ENCODE peak calls at places on chromosomes 6 and 20, in nine cellular contexts. G is IMR-90, Q is ovary, B is stomach, H is A549, X is heart left ventricle, R is K562, W is right lobe of liver, Y is transverse colon. C is an unnamed sample.

GRCh38 chr6:166019214-166019613 is 148.4 kb downstream of the TBXT start:
- DNase-seq in H (no peak), G (no peak), W (no peak), Q (no peak), B (no peak), X (no peak), Y (no peak), R (no peak), C (no peak)

GRCh38 chr20:2804921-2805681 is 4.7 kb upstream of the CPXM1 start:
- DNase-seq in X (no peak), Y (no peak), G (no peak), W (no peak), H (no peak), Q (no peak), B (no peak), R (no peak), C (no peak)

GRCh38 chr6:36753671-36754485 is 56.3 kb downstream of the RAB44 start:
- DNase-seq in H (no peak), R (no peak), G (no peak), Y (no peak), W (no peak), Q (no peak), B (no peak), X (no peak), C (no peak)

GRCh38 chr6:5766260-5766659 is 240.5 kb downstream of the NRN1 start:
- DNase-seq in X (no peak), Q (no peak), G (no peak), Y (no peak), W (no peak), R (no peak), H (no peak), B (no peak), C (no peak)

GRCh38 chr6:160337991-160338390 is 10.2 kb upstream of the SLC22A3 start:
- DNase-seq in Y (no peak), B (no peak), W (no peak), R (no peak), Q (no peak), G (no peak), X (no peak), H (no peak), C (no peak)

GRCh38 chr6:139820191-139820590 is 445.7 kb upstream of the CITED2 start:
- DNase-seq in Y (no peak), G (peak), B (no peak), Q (no peak), W (no peak), H (no peak), X (no peak), R (no peak), C (no peak)

GRCh38 chr6:136582702-136583471 is 32.7 kb upstream of the MAP7 start:
- DNase-seq in W (no peak), Y (no peak), B (no peak), G (peak), H (peak), R (peak), X (no peak), Q (no peak), C (no peak)

GRCh38 chr20:38460040-38460623 is 12.5 kb upstream of the RALGAPB start:
- DNase-seq in W (no peak), X (no peak), G (peak), R (peak), Q (no peak), B (no peak), Y (peak), H (peak), C (peak)

GRCh38 chr6:140077712-140078551 is 703.5 kb upstream of the CITED2 start:
- DNase-seq in Y (no peak), X (no peak), B (no peak), W (no peak), R (no peak), H (no peak), G (peak), Q (no peak), C (no peak)

GRCh38 chr20:53642196-53643030 is 48.8 kb upstream of the ZNF217 start:
- DNase-seq in X (peak), B (peak), Q (no peak), R (peak), W (peak), H (peak), Y (peak), G (peak), C (peak)

GRCh38 chr20:1330075-1330830 is 1.3 kb upstream of the SDCBP2 start:
- DNase-seq in Y (peak), G (no peak), W (peak), R (no peak), H (no peak), B (peak), X (peak), Q (peak), C (peak)

GRCh38 chr6:64737418-64737817 is 969.6 kb downstream of the EYS start:
- DNase-seq in X (no peak), R (no peak), G (no peak), H (no peak), B (no peak), Q (no peak), W (no peak), Y (no peak), C (no peak)

GRCh38 chr6:4781967-4782537 is 5.8 kb downstream of the CDYL start:
- DNase-seq in R (no peak), Q (no peak), X (no peak), H (no peak), G (no peak), W (no peak), Y (no peak), B (no peak), C (no peak)

GRCh38 chr6:1381397-1382330 is 7.7 kb upstream of the FOXF2 start:
- DNase-seq in B (peak), W (peak), H (no peak), R (peak), Y (peak), G (no peak), X (no peak), Q (no peak), C (peak)

GRCh38 chr6:29628419-29629281 is 4.3 kb downstream of the GABBR1 start:
- DNase-seq in Y (peak), W (peak), H (peak), B (peak), G (peak), Q (peak), X (peak), R (peak), C (peak)

GRCh38 chr6:26351544-26351953 is 13.4 kb upstream of the BTN3A2 start:
- DNase-seq in Q (no peak), W (no peak), H (peak), B (no peak), X (no peak), R (peak), G (peak), Y (no peak), C (peak)

GRCh38 chr6:2103644-2104523 is 141.5 kb downstream of the GMDS start:
- DNase-seq in W (peak), Q (no peak), X (no peak), H (peak), R (no peak), G (peak), B (no peak), Y (no peak), C (no peak)

GRCh38 chr20:60715172-60715571 is 536.9 kb upstream of the CDH4 start:
- DNase-seq in B (no peak), R (peak), Q (no peak), G (no peak), H (peak), Y (no peak), W (no peak), X (no peak), C (no peak)

GRCh38 chr20:973785-974194 is 28.3 kb downstream of the RSPO4 start:
- DNase-seq in Q (no peak), Y (peak), H (peak), G (peak), B (no peak), R (peak), X (no peak), W (no peak), C (peak)

GRCh38 chr6:106823058-106823457 is 151.5 kb downstream of the CD24 start:
- DNase-seq in W (no peak), Y (no peak), B (no peak), R (no peak), H (no peak), X (no peak), Q (no peak), G (no peak), C (no peak)

GRCh38 chr6:106141441-106142237 is 55.5 kb downstream of the PRDM1 start:
- DNase-seq in X (no peak), H (no peak), Y (peak), G (no peak), W (no peak), R (no peak), Q (no peak), B (no peak), C (no peak)

GRCh38 chr20:60074276-60074675 is 116.1 kb downstream of the CDH26 start:
- DNase-seq in Q (no peak), G (no peak), B (no peak), H (no peak), W (no peak), R (no peak), X (no peak), Y (no peak), C (no peak)

GRCh38 chr20:40568200-40568599 is 120.8 kb downstream of the MAFB start:
- DNase-seq in Y (no peak), W (no peak), G (no peak), R (no peak), H (no peak), X (no peak), Q (no peak), B (no peak), C (no peak)

GRCh38 chr6:37547564-37548061 is 47.9 kb upstream of the CCDC167 start:
- DNase-seq in H (no peak), G (peak), Y (no peak), Q (no peak), R (no peak), W (no peak), B (no peak), X (no peak), C (peak)

GRCh38 chr6:125314019-125314581 is 12.3 kb upstream of the HDDC2 start:
- DNase-seq in Q (peak), X (peak), B (peak), R (peak), W (peak), H (peak), Y (peak), G (peak), C (peak)

GRCh38 chr6:62367601-62368000 is 81.6 kb upstream of the KHDRBS2 start:
- DNase-seq in H (no peak), Y (no peak), G (no peak), R (no peak), Q (no peak), W (no peak), X (no peak), B (no peak), C (no peak)

GRCh38 chr20:22548040-22548439 is 36.3 kb downstream of the FOXA2 start:
- DNase-seq in H (no peak), X (no peak), Q (no peak), W (no peak), G (no peak), B (no peak), R (no peak), Y (no peak), C (no peak)

GRCh38 chr6:136862662-136863061 is 40.3 kb downstream of the PEX7 start:
- DNase-seq in B (no peak), H (no peak), Q (no peak), Y (no peak), W (no peak), X (no peak), R (no peak), G (no peak), C (no peak)

GRCh38 chr20:16459019-16459700 is 114.1 kb downstream of the KIF16B start:
- DNase-seq in H (peak), X (no peak), B (no peak), Q (peak), W (no peak), G (peak), Y (no peak), R (no peak), C (peak)

GRCh38 chr20:13336308-13337089 is 115.4 kb downstream of the ISM1 start:
- DNase-seq in Q (no peak), R (no peak), W (peak), G (peak), H (peak), B (no peak), X (no peak), Y (no peak), C (no peak)

GRCh38 chr20:44471481-44471882 is 4.2 kb upstream of the TTPAL start:
- DNase-seq in X (no peak), H (no peak), G (peak), B (no peak), W (no peak), Y (no peak), R (no peak), Q (no peak), C (no peak)

GRCh38 chr20:17084909-17085308 is 141.9 kb upstream of the PCSK2 start:
- DNase-seq in B (no peak), G (no peak), X (no peak), Q (no peak), R (no peak), H (no peak), W (no peak), Y (no peak), C (no peak)

GRCh38 chr6:82017316-82017715 is 230.2 kb downstream of the IBTK start:
- DNase-seq in H (peak), W (no peak), B (no peak), X (no peak), Y (no peak), Q (peak), R (no peak), G (peak), C (peak)

GRCh38 chr20:36856691-36857635 is 19.0 kb upstream of the TLDC2 start:
- DNase-seq in X (peak), G (peak), Y (no peak), R (no peak), Q (no peak), W (no peak), B (no peak), H (no peak), C (no peak)

GRCh38 chr6:87540541-87540940 is 49.2 kb downstream of the RARS2 start:
- DNase-seq in G (no peak), B (no peak), Q (no peak), X (peak), H (no peak), Y (no peak), R (no peak), W (no peak), C (peak)

GRCh38 chr20:21352703-21353102 is 44.6 kb downstream of the NKX2-4 start:
- DNase-seq in Y (no peak), B (no peak), Q (no peak), H (no peak), R (no peak), G (peak), X (no peak), W (no peak), C (no peak)

GRCh38 chr20:18404172-18404571 is 62.7 kb downstream of the DZANK1 start:
- DNase-seq in R (no peak), G (no peak), Q (no peak), H (no peak), B (no peak), Y (no peak), X (no peak), W (no peak), C (no peak)

GRCh38 chr6:28081486-28081751 is 1.1 kb downstream of the ZNF165 start:
- DNase-seq in X (no peak), R (no peak), B (no peak), Q (no peak), H (no peak), G (no peak), W (no peak), Y (peak), C (no peak)

GRCh38 chr20:57566399-57566798 is 5.5 kb downstream of the PCK1 start:
- DNase-seq in R (no peak), Y (no peak), B (no peak), W (no peak), Q (no peak), G (no peak), X (no peak), H (no peak), C (no peak)

GRCh38 chr20:57567471-57568079 is 6.7 kb downstream of the PCK1 start:
- DNase-seq in Y (peak), X (no peak), Q (no peak), B (no peak), R (no peak), G (no peak), W (no peak), H (no peak), C (no peak)

GRCh38 chr20:57564951-57565642 is 4.2 kb downstream of the PCK1 start:
- DNase-seq in R (no peak), Y (no peak), X (no peak), H (no peak), G (no peak), Q (no peak), W (no peak), B (no peak), C (no peak)

GRCh38 chr20:57568088-57568896 is 7.4 kb downstream of the PCK1 start:
- DNase-seq in H (no peak), B (no peak), G (no peak), Q (no peak), X (no peak), Y (no peak), R (no peak), W (peak), C (no peak)

GRCh38 chr20:57566803-57567459 is 6.0 kb downstream of the PCK1 start:
- DNase-seq in Y (peak), Q (no peak), G (no peak), W (no peak), B (no peak), H (no peak), R (no peak), X (no peak), C (no peak)
- H3K4me3 ChIP-seq in Y (no peak), Q (no peak), G (no peak), W (no peak), B (no peak), H (no peak), R (no peak), X (no peak), C (no peak)

GRCh38 chr6:20208687-20209378 is 3.4 kb downstream of the MBOAT1 start:
- DNase-seq in G (no peak), Q (no peak), Y (no peak), R (no peak), X (no peak), B (no peak), H (no peak), W (no peak), C (no peak)
- TF ChIP-seq POLR2A in G (no peak), Q (no peak), Y (no peak), R (no peak), X (no peak), B (no peak), H (no peak), W (no peak), C (no peak)

GRCh38 chr6:116459927-116460326 is 1.2 kb upstream of the CALHM6 start:
- DNase-seq in Q (no peak), R (no peak), B (no peak), G (no peak), Y (no peak), X (no peak), W (no peak), H (no peak), C (no peak)
- H3K4me3 ChIP-seq in Q (no peak), R (no peak), B (no peak), G (no peak), Y (no peak), X (no peak), W (no peak), H (no peak), C (no peak)

GRCh38 chr6:17968876-17969275 is 18.6 kb downstream of the KIF13A start:
- DNase-seq in B (no peak), W (no peak), Y (no peak), X (no peak), R (no peak), H (no peak), Q (no peak), G (no peak), C (no peak)

GRCh38 chr6:17966451-17966850 is 21.0 kb downstream of the KIF13A start:
- DNase-seq in B (no peak), H (no peak), Q (no peak), G (no peak), X (no peak), W (no peak), R (no peak), Y (no peak), C (no peak)

GRCh38 chr6:17965397-17965796 is 22.0 kb downstream of the KIF13A start:
- DNase-seq in Q (no peak), R (no peak), W (no peak), Y (no peak), B (no peak), G (peak), H (no peak), X (no peak), C (no peak)

GRCh38 chr6:17968081-17968518 is 19.3 kb downstream of the KIF13A start:
- DNase-seq in Y (no peak), Q (no peak), H (no peak), X (no peak), G (peak), B (no peak), W (no peak), R (no peak), C (no peak)

GRCh38 chr6:17967668-17968067 is 19.8 kb downstream of the KIF13A start:
- DNase-seq in Y (no peak), H (no peak), R (no peak), B (no peak), G (no peak), X (no peak), Q (no peak), W (no peak), C (no peak)
- TF ChIP-seq POLR2A in Y (no peak), H (no peak), R (no peak), B (no peak), G (no peak), X (no peak), Q (no peak), W (no peak), C (no peak)

DNA sequence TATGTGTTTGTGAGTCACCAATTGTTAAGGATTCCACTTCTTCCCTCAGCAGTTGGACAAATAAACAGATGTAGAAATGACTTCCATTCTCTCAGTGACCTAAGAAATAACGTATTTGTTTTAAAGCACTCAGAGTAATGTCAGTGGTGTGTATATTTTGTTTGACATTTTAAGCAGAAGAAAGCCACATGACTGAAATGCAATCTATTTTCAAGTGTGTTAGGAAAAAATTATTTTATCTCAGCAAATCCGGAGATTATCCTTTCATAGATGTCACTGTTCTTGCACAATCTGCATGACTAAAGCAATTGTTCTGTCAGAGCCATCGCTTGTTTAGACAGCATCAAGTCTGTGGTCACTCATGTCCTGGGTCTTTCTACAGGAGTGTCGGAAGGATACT is 77.1 kb downstream of the JAG1 start:
- DNase-seq in G (peak), W (no peak), B (no peak), R (no peak), Q (no peak), Y (no peak), H (peak), X (no peak), C (no peak)
- H3K4me3 ChIP-seq in G (no peak), W (no peak), B (no peak), R (no peak), Q (no peak), Y (no peak), H (no peak), X (no peak), C (no peak)

DNA sequence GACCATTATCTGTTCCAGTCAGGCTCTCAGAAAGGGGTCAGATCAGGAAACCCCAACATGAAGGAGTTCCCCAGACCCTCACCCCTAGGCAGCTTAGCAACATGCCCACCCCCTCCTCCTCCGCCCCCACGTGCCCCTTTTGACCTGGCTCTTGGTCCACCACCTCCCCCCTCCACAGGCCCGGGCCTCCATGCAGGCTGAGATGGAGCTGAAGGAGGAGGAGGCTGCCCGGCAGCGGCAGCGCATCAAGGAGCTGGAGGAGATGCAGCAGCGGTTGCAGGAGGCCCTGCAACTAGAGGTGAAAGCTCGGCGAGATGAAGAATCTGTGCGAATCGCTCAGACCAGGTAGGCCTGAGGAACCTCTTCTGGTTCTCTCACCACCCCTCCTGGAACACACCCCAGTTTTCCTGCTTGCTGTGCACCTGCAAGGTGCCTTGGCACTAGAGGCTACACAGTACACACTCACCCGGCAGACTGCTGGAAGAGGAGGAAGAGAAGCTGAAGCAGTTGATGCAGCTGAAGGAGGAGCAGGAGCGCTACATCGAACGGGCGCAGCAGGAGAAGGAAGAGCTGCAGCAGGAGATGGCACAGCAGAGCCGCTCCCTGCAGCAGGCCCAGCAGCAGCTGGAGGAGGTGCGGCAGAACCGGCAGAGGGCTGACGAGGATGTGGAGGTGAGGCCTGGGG is 21.9 kb downstream of the DEF6 start:
- DNase-seq in W (no peak), Q (no peak), H (no peak), G (no peak), Y (no peak), R (no peak), X (no peak), B (no peak), C (no peak)
- TF ChIP-seq POLR2A in W (no peak), Q (no peak), H (no peak), G (no peak), Y (no peak), R (no peak), X (no peak), B (no peak), C (no peak)

GRCh38 chr20:51488331-51488730 is 54.2 kb downstream of the NFATC2 start:
- DNase-seq in H (no peak), G (no peak), Y (no peak), R (no peak), Q (no peak), X (no peak), W (no peak), B (no peak), C (no peak)

GRCh38 chr20:51486197-51487005 is 56.1 kb downstream of the NFATC2 start:
- DNase-seq in B (no peak), X (no peak), H (no peak), Y (no peak), Q (no peak), W (no peak), G (peak), R (no peak), C (no peak)

GRCh38 chr20:51487076-51487475 is 55.4 kb downstream of the NFATC2 start:
- DNase-seq in R (no peak), W (no peak), Y (no peak), B (no peak), G (no peak), Q (no peak), H (no peak), X (no peak), C (no peak)

GRCh38 chr20:51489611-51490010 is 52.9 kb downstream of the NFATC2 start:
- DNase-seq in Y (no peak), G (peak), X (no peak), R (no peak), W (no peak), B (no peak), H (no peak), Q (no peak), C (no peak)

GRCh38 chr20:51487525-51488279 is 54.8 kb downstream of the NFATC2 start:
- DNase-seq in Y (no peak), G (peak), H (peak), X (no peak), Q (no peak), W (no peak), B (no peak), R (no peak), C (peak)
- H3K4me3 ChIP-seq in Y (no peak), G (peak), H (no peak), X (no peak), Q (no peak), W (no peak), B (no peak), R (no peak), C (no peak)

C was measured in adrenal gland.